ENCODE peak calls at places on chromosomes 5 and 9, in seven cellular contexts. N is endodermal cell; D is iPS-NIHi11; T is M059J; K is ureter; E is H54; L is naive thymus-derived CD4-positive, alpha-beta T cell. O is an unnamed sample.

GRCh38 chr9:78982849-78983248 is 588.9 kb upstream of the TLE4 start:
- DNase-seq in N (no peak), D (no peak), T (peak), K (no peak), E (peak), L (no peak), O (no peak)

GRCh38 chr9:16442622-16443021 is 427.8 kb downstream of the BNC2 start:
- DNase-seq in N (peak), D (peak), T (peak), K (no peak), E (no peak), L (no peak), O (no peak)

GRCh38 chr9:93814561-93814960 is 140.6 kb downstream of the BARX1 start:
- DNase-seq in N (peak), D (no peak), T (no peak), K (no peak), E (peak), L (no peak), O (no peak)

GRCh38 chr9:125246261-125246667 is 5.1 kb upstream of the HSPA5 start:
- DNase-seq in N (no peak), D (no peak), T (no peak), K (no peak), E (no peak), L (no peak), O (no peak)

GRCh38 chr9:65458992-65459391 is 174.0 kb upstream of the FOXD4L5 start:
- DNase-seq in N (no peak), D (no peak), T (no peak), K (no peak), E (no peak), L (no peak), O (no peak)

GRCh38 chr5:157046041-157046440 is 12.9 kb downstream of the HAVCR1 start:
- DNase-seq in N (peak), D (no peak), T (peak), K (peak), E (no peak), L (no peak), O (no peak)

GRCh38 chr5:179821298-179822058 is 773 bp downstream of the SQSTM1 start:
- DNase-seq in N (peak), D (peak), T (peak), K (peak), E (peak), L (peak), O (peak)

GRCh38 chr5:98734646-98735045 is 38.8 kb upstream of the RGMB start:
- DNase-seq in N (no peak), D (peak), T (no peak), K (no peak), E (no peak), L (no peak), O (no peak)

GRCh38 chr9:83015897-83016296 is 47.0 kb downstream of the RASEF start:
- DNase-seq in N (no peak), D (no peak), T (no peak), K (no peak), E (no peak), L (no peak), O (no peak)

GRCh38 chr5:6486074-6486473 is 37.4 kb downstream of the UBE2QL1 start:
- DNase-seq in N (no peak), D (no peak), T (no peak), K (no peak), E (no peak), L (no peak), O (no peak)

GRCh38 chr5:160938532-160938931 is 86.5 kb upstream of the ATP10B start:
- DNase-seq in N (no peak), D (peak), T (peak), K (no peak), E (no peak), L (no peak), O (no peak)

O was measured in nephron progenitor cell.